ENCODE peak calls at places on chromosomes 2 and 18, in five cellular contexts. Y is SK-N-SH; I is CD4-positive, alpha-beta T cell; M is kidney; O is activated B cell treated with CpG ODN at 0.5 μM for 24 hours. Z is an unnamed sample.

GRCh38 chr18:45738660-45739059 is 14.7 kb downstream of the SLC14A1 start:
- DNase-seq in Y (no peak), I (no peak), M (no peak), O (no peak), Z (no peak)

GRCh38 chr2:200839513-200839912 is 24.9 kb downstream of the CLK1 start:
- DNase-seq in Y (no peak), I (no peak), M (no peak), O (no peak), Z (no peak)

GRCh38 chr2:7633556-7634153 is 716.4 kb downstream of the RNF144A start:
- DNase-seq in Y (no peak), I (no peak), M (no peak), O (no peak), Z (no peak)

GRCh38 chr2:24613154-24613814 is 122.2 kb downstream of the NCOA1 start:
- DNase-seq in Y (no peak), I (no peak), M (no peak), O (no peak), Z (no peak)

GRCh38 chr2:99691931-99692330 is 202.1 kb upstream of the REV1 start:
- DNase-seq in Y (no peak), I (no peak), M (no peak), O (no peak), Z (no peak)

GRCh38 chr2:233130024-233130423 is 69.9 kb downstream of the INPP5D start:
- DNase-seq in Y (no peak), I (no peak), M (no peak), O (no peak), Z (no peak)

GRCh38 chr2:153169567-153169966 is 309.0 kb downstream of the RPRM start:
- DNase-seq in Y (no peak), I (no peak), M (no peak), O (no peak), Z (no peak)

GRCh38 chr2:52117299-52117698 is 1085.4 kb upstream of the NRXN1 start:
- DNase-seq in Y (no peak), I (no peak), M (no peak), O (no peak), Z (no peak)

DNA sequence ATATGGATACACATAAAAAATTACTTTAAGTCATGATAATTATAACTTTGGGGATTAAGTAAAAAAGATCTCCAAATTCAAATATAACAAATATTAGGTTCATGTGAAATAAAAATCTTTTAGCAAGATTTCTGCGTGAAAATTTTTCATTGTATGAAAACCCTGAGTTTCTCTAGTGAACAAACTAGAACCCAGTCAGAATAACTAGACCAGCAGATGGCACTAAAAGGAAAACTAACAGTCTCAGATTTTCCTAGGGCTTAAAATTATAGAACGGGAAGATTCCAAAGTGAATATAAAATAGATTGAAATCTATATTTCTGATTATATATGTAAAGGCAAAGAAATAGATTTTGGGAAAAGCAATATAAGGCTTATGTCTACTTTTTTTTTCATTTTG is 43.3 kb downstream of the TMEM200C start:
- DNase-seq in Y (no peak), I (no peak), M (no peak), O (no peak), Z (no peak)
- TF ChIP-seq CTCF in Y (peak; percentile 39), I (no peak), M (no peak), O (no peak), Z (no peak)

DNA sequence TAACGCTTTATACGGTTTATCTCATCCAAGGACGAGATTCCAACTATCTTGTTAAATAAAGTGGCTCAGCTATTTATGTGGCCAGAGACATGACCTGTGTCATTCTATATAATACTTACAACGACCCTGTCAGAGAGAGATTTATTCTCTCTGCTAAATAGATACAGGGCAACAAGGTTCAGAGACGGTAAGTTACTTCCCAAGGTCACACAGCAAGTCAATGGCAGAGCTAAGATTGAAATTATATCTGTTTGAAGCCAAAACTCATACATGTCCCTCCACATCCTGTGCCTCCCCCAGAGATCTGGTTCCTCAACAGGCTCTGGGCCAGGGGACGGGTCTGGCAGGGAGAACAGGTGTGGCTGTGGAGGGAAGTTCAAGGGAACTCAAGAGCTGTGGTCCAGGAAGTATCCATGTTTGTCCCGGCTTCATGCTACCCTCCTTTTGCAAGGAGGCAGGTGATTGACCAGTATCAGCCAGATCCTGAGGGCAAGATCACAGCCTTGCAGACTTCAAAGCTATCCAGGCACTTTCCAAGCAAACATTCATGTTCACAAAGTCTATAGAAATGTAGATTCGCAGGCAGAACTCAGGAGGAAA is 99.8 kb downstream of the CAPN13 start:
- DNase-seq in Y (no peak), I (no peak), M (no peak), O (no peak), Z (no peak)
- TF ChIP-seq CTCF in Y (no peak), I (peak; percentile 15), M (no peak), O (no peak), Z (peak; percentile 48)

GRCh38 chr2:63326473-63326872 is 261.8 kb downstream of the WDPCP start:
- DNase-seq in Y (no peak), I (no peak), M (no peak), O (no peak), Z (no peak)
- TF ChIP-seq CTCF in Y (no peak), I (no peak), M (no peak), O (no peak), Z (no peak)

GRCh38 chr2:11829324-11829946 is 83.0 kb downstream of the LPIN1 start:
- DNase-seq in Y (peak; percentile 89), I (peak; percentile 60), M (peak; percentile 90), O (peak; percentile 38), Z (no peak)

GRCh38 chr2:11831415-11831814 is 85.0 kb downstream of the LPIN1 start:
- DNase-seq in Y (no peak), I (no peak), M (no peak), O (no peak), Z (no peak)

GRCh38 chr2:11828933-11829323 is 82.5 kb downstream of the LPIN1 start:
- DNase-seq in Y (no peak), I (no peak), M (no peak), O (no peak), Z (no peak)

GRCh38 chr2:11830708-11831301 is 84.4 kb downstream of the LPIN1 start:
- DNase-seq in Y (no peak), I (no peak), M (no peak), O (no peak), Z (no peak)

DNA sequence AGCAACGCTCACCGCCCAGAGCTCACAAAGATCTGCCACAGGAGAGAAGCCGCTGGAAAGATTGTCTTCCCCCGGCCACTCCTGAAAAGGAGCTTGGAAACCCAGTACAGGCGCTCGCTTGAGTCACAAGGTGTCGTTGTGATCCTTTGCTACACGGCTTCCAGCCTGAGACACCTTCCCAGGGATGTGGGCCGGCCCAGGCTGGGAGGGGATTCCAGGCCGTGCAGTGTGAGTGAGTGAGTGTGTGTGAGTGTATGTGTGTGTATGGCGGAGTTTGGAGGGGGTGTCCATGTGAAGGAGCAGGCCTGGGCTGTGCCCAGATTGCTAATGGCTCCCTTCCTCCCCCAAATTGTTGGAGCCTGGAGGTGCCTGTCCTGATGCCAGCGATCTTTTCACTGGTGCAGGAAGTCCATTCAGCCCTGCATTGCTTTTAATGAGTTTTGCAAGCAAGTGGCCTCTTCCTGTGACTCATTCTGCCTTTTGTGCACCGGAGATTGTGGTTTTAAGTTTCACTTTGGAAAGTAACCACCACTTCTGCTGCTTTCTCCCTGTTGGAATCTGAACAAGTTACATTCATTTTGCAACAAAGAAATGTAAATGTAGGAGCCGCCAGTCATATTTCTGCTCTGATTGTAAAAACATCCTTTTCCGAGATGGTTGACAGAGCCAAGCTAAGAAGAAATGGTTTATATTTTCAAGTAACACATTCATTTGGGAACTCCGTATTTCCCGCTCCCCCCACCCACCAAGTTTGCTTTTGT is 83.7 kb downstream of the LPIN1 start:
- DNase-seq in Y (peak; percentile 85), I (peak; percentile 44), M (peak; percentile 91), O (peak; percentile 40), Z (peak; percentile 77)
- TF ChIP-seq CTCF in Y (peak; percentile 61), I (no peak), M (peak; percentile 52), O (no peak), Z (no peak)

DNA sequence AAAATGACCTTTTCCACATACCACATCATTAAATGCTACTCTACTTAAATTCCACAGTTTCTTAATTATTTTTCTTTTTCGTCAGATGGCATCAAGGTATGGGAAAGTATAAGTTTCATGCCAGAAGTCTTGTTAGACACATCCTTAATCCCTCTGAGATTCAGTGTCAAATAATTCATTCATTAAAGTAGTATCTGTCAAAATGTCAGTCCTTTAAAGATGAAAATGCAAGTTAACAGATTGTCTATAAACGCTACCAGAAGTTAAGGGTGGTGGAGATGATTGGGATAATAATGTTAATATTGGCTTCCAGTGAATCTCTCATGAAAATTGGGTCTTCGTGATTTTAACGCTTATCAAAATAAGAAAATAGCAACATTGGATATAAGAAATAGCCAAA is 504.2 kb upstream of the LINC00305 start:
- DNase-seq in Y (no peak), I (no peak), M (no peak), O (no peak), Z (no peak)
- TF ChIP-seq CTCF in Y (no peak), I (no peak), M (no peak), O (no peak), Z (no peak)

GRCh38 chr2:240572141-240573031 is 4.1 kb downstream of the RNPEPL1 start:
- DNase-seq in Y (no peak), I (no peak), M (peak; percentile 77), O (no peak), Z (peak; percentile 4)
- TF ChIP-seq CTCF in Y (no peak), I (no peak), M (no peak), O (no peak), Z (no peak)

GRCh38 chr2:70959851-70960832 is 18.3 kb upstream of the ANKRD53 start:
- DNase-seq in Y (peak; percentile 4), I (no peak), M (no peak), O (no peak), Z (no peak)
- TF ChIP-seq CTCF in Y (peak; percentile 40), I (no peak), M (no peak), O (no peak), Z (peak; percentile 19)

GRCh38 chr2:64768426-64769033 is 114.8 kb upstream of the SERTAD2 start:
- DNase-seq in Y (peak; percentile 38), I (no peak), M (no peak), O (no peak), Z (no peak)
- TF ChIP-seq CTCF in Y (no peak), I (no peak), M (no peak), O (no peak), Z (no peak)

GRCh38 chr2:234491281-234491680 is 5.6 kb downstream of the ARL4C start:
- DNase-seq in Y (no peak), I (no peak), M (no peak), O (no peak), Z (no peak)
- TF ChIP-seq CTCF in Y (no peak), I (no peak), M (no peak), O (no peak), Z (no peak)

Z was measured in CD14-positive monocyte.